ENCODE peak calls at places on chromosomes 7 and 10, in ten cellular contexts. V, G, I, C, J, F, B, D, M and P are unnamed samples.

GRCh38 chr7:11082552-11083213 is 109.0 kb downstream of the PHF14 start:
- DNase-seq in V (peak), I (peak), D (no peak), M (no peak), F (no peak), C (peak), B (no peak), G (no peak), J (no peak), P (no peak)

GRCh38 chr10:48800283-48800675 is 115.6 kb downstream of the WDFY4 start:
- DNase-seq in V (no peak), B (no peak), J (no peak), D (no peak), G (no peak), M (no peak), I (no peak), C (no peak), F (no peak), P (no peak)

GRCh38 chr7:152336754-152337368 is 98.9 kb downstream of the KMT2C start:
- DNase-seq in J (no peak), V (peak), I (peak), G (no peak), D (no peak), M (peak), B (peak), C (peak), F (no peak), P (no peak)

GRCh38 chr7:1952781-1953180 is 280.0 kb downstream of the MAD1L1 start:
- DNase-seq in M (no peak), G (no peak), B (no peak), J (no peak), F (no peak), V (no peak), I (no peak), D (no peak), C (no peak), P (no peak)

GRCh38 chr7:22193361-22194016 is 163.5 kb downstream of the RAPGEF5 start:
- DNase-seq in J (no peak), M (peak), V (peak), D (no peak), F (no peak), B (peak), G (no peak), I (peak), C (peak), P (no peak)

GRCh38 chr10:93461124-93461806 is 20.9 kb downstream of the MYOF start:
- DNase-seq in G (no peak), M (no peak), F (no peak), D (no peak), I (peak), V (no peak), B (peak), C (no peak), J (no peak), P (no peak)

GRCh38 chr10:5776881-5777197 is 36.4 kb downstream of the GDI2 start:
- DNase-seq in B (peak), M (no peak), V (no peak), I (peak), F (peak), G (no peak), J (no peak), C (no peak), D (no peak), P (no peak)

GRCh38 chr10:23534328-23534727 is 95.5 kb downstream of the OTUD1 start:
- DNase-seq in G (no peak), V (no peak), B (no peak), I (no peak), M (no peak), F (no peak), J (no peak), D (no peak), C (no peak), P (no peak)

GRCh38 chr7:101198476-101198875 is 2.4 kb downstream of the MOGAT3 start:
- DNase-seq in V (no peak), C (no peak), D (no peak), J (no peak), M (no peak), F (no peak), I (no peak), B (no peak), G (no peak), P (no peak)

GRCh38 chr10:72259491-72260214 is 14.1 kb upstream of the DDIT4 start:
- DNase-seq in B (peak), M (peak), D (peak), F (peak), C (no peak), J (no peak), G (no peak), I (peak), V (no peak), P (no peak)

GRCh38 chr7:16462618-16463017 is 2.9 kb downstream of the SOSTDC1 start:
- DNase-seq in F (no peak), D (no peak), M (no peak), B (no peak), C (peak), G (no peak), J (no peak), I (no peak), V (no peak), P (no peak)

GRCh38 chr10:78559514-78560392 is 509.0 kb upstream of the ZMIZ1 start:
- DNase-seq in B (no peak), D (no peak), G (no peak), J (no peak), V (no peak), C (peak), F (no peak), I (no peak), M (peak), P (no peak)

GRCh38 chr10:8416755-8417154 is 362.3 kb downstream of the GATA3 start:
- DNase-seq in M (no peak), J (no peak), V (no peak), D (no peak), G (no peak), B (no peak), F (no peak), C (no peak), I (no peak), P (no peak)

GRCh38 chr7:22663721-22664120 is 63.3 kb upstream of the IL6 start:
- DNase-seq in M (no peak), C (no peak), V (no peak), G (no peak), D (no peak), F (no peak), B (no peak), J (no peak), I (peak), P (no peak)

GRCh38 chr10:1567152-1567551 is 170.2 kb downstream of the ADARB2 start:
- DNase-seq in C (no peak), I (no peak), D (no peak), G (no peak), B (no peak), F (no peak), J (no peak), M (no peak), V (no peak), P (no peak)

GRCh38 chr7:73518470-73518869 is 3.6 kb downstream of the BAZ1B start:
- DNase-seq in C (no peak), D (no peak), I (no peak), B (no peak), V (no peak), F (no peak), J (no peak), M (no peak), G (no peak), P (no peak)

GRCh38 chr10:282294-283139 is 147.3 kb downstream of the ZMYND11 start:
- DNase-seq in J (no peak), G (no peak), C (no peak), B (peak), F (no peak), V (no peak), M (no peak), D (no peak), I (peak), P (no peak)

GRCh38 chr7:11726251-11727155 is 105.5 kb downstream of the THSD7A start:
- DNase-seq in C (no peak), I (peak), G (no peak), V (no peak), J (no peak), D (peak), M (no peak), B (peak), F (peak), P (no peak)

GRCh38 chr7:108147031-108147563 is 16.9 kb upstream of the LAMB4 start:
- DNase-seq in B (no peak), J (no peak), F (no peak), C (no peak), V (no peak), M (no peak), D (no peak), G (no peak), I (no peak), P (no peak)

GRCh38 chr7:120792861-120793130 is 65.1 kb downstream of the TSPAN12 start:
- DNase-seq in J (no peak), I (no peak), V (no peak), B (no peak), M (no peak), G (no peak), C (no peak), D (no peak), F (no peak), P (no peak)

GRCh38 chr7:42095791-42096190 is 141.2 kb downstream of the GLI3 start:
- DNase-seq in I (no peak), J (no peak), M (no peak), F (no peak), C (no peak), G (no peak), D (no peak), V (no peak), B (no peak), P (no peak)

GRCh38 chr10:34711500-34711899 is 103.6 kb downstream of the PARD3 start:
- DNase-seq in B (no peak), M (no peak), G (no peak), C (no peak), I (no peak), D (peak), F (no peak), V (no peak), J (no peak), P (no peak)

GRCh38 chr7:157297071-157297638 is 39.6 kb upstream of the DNAJB6 start:
- DNase-seq in I (no peak), J (no peak), C (no peak), D (no peak), M (no peak), V (no peak), B (no peak), F (no peak), G (no peak), P (no peak)

GRCh38 chr7:55074008-55074499 is 55.2 kb downstream of the EGFR start:
- DNase-seq in C (peak), M (peak), G (no peak), D (peak), F (no peak), V (no peak), I (peak), B (peak), J (peak), P (no peak)

GRCh38 chr10:129531195-129531968 is 64.3 kb downstream of the MGMT start:
- DNase-seq in C (no peak), M (peak), F (peak), D (no peak), G (no peak), J (no peak), V (peak), B (no peak), I (peak), P (no peak)

GRCh38 chr10:73889014-73889413 is 14.7 kb upstream of the CAMK2G start:
- DNase-seq in B (peak), V (no peak), M (no peak), J (peak), G (no peak), F (no peak), I (peak), C (peak), D (peak), P (no peak)

GRCh38 chr10:88270871-88271713 is 312.0 kb downstream of the RNLS start:
- DNase-seq in G (no peak), J (no peak), B (peak), V (no peak), I (peak), C (no peak), F (no peak), M (no peak), D (no peak), P (no peak)

GRCh38 chr7:19404912-19405329 is 259.7 kb upstream of the FERD3L start:
- DNase-seq in F (peak), D (no peak), M (peak), I (peak), C (peak), V (peak), J (no peak), B (peak), G (no peak), P (no peak)

GRCh38 chr7:84294907-84295455 is 100.4 kb upstream of the SEMA3A start:
- DNase-seq in C (no peak), J (no peak), I (no peak), V (no peak), B (no peak), F (no peak), M (no peak), G (no peak), D (no peak), P (no peak)

GRCh38 chr7:127776776-127777390 is 124.9 kb downstream of the SND1 start:
- DNase-seq in B (peak), D (no peak), G (no peak), M (no peak), I (peak), F (peak), V (no peak), C (no peak), J (no peak), P (no peak)

GRCh38 chr7:70586822-70587221 is 545.1 kb upstream of the GALNT17 start:
- DNase-seq in B (no peak), G (no peak), C (no peak), M (no peak), I (peak), F (peak), D (no peak), V (no peak), J (no peak), P (no peak)

GRCh38 chr7:99359465-99360154 is 14.9 kb upstream of the ARPC1B start:
- DNase-seq in C (peak), V (no peak), F (no peak), J (no peak), G (no peak), B (no peak), M (peak), D (no peak), I (no peak), P (no peak)

GRCh38 chr7:19665399-19666008 is 43.3 kb downstream of the POLR1F start:
- DNase-seq in B (peak), D (no peak), F (no peak), J (no peak), V (peak), M (peak), C (no peak), I (peak), G (no peak), P (no peak)

GRCh38 chr10:88980247-88980646 is 10.4 kb upstream of the FAS start:
- DNase-seq in V (no peak), G (no peak), C (no peak), B (no peak), I (peak), F (no peak), J (no peak), M (no peak), D (no peak), P (no peak)

GRCh38 chr7:127798023-127798422 is 146.0 kb downstream of the SND1 start:
- DNase-seq in B (no peak), J (no peak), G (peak), D (no peak), F (no peak), V (no peak), C (no peak), M (no peak), I (peak), P (no peak)

GRCh38 chr7:94301024-94301588 is 93.6 kb upstream of the COL1A2 start:
- DNase-seq in V (peak), M (peak), F (peak), B (peak), D (peak), G (no peak), J (peak), I (peak), C (peak), P (peak)

GRCh38 chr10:75392271-75392670 is 9.3 kb downstream of the ZNF503 start:
- DNase-seq in J (no peak), G (no peak), M (no peak), C (no peak), F (no peak), D (no peak), B (no peak), V (no peak), I (no peak), P (no peak)

GRCh38 chr7:112421666-112422486 is 28.4 kb upstream of the IFRD1 start:
- DNase-seq in J (no peak), C (peak), D (no peak), F (no peak), B (no peak), I (no peak), V (no peak), G (no peak), M (peak), P (no peak)

GRCh38 chr10:3163879-3164278 is 8.7 kb downstream of the PITRM1 start:
- DNase-seq in M (no peak), G (no peak), C (no peak), B (no peak), F (no peak), D (no peak), V (no peak), I (peak), J (no peak), P (no peak)

GRCh38 chr10:3166496-3167290 is 5.9 kb downstream of the PITRM1 start:
- DNase-seq in V (no peak), G (no peak), B (no peak), M (no peak), I (no peak), C (no peak), F (no peak), D (no peak), J (no peak), P (no peak)

GRCh38 chr10:3159160-3159559 is 13.4 kb downstream of the PITRM1 start:
- DNase-seq in M (no peak), C (no peak), F (no peak), B (no peak), G (no peak), V (no peak), I (no peak), J (no peak), D (no peak), P (no peak)

GRCh38 chr10:3165196-3165595 is 7.4 kb downstream of the PITRM1 start:
- DNase-seq in C (no peak), M (no peak), J (no peak), I (no peak), B (no peak), D (no peak), V (no peak), F (no peak), G (no peak), P (no peak)

DNA sequence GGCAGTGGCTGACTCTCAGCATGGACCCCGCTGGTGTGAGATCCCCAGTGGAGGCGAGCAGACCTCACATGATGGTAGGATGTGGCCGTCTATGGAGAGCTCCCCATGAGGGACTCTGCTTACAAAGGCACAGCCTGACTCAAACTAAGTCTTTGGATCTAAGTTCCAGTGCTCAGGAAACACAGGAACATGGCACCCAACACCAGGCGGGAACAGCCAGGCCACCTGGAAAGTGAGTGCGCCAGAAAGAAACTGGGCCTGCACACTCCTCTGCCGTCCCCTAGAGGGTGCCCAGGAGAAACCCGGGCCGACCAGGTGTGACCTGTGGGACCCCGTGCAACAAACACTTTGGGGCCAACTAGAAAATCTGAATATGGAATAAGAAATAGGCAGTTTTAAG is 10.0 kb downstream of the PITRM1 start:
- DNase-seq in G (no peak), I (no peak), C (peak), D (no peak), V (no peak), M (peak), J (no peak), B (no peak), F (no peak), P (no peak)
- TF ChIP-seq CTCF in G (no peak), I (no peak), C (peak), D (no peak), V (peak), M (peak), J (no peak), B (peak), F (no peak), P (no peak)

DNA sequence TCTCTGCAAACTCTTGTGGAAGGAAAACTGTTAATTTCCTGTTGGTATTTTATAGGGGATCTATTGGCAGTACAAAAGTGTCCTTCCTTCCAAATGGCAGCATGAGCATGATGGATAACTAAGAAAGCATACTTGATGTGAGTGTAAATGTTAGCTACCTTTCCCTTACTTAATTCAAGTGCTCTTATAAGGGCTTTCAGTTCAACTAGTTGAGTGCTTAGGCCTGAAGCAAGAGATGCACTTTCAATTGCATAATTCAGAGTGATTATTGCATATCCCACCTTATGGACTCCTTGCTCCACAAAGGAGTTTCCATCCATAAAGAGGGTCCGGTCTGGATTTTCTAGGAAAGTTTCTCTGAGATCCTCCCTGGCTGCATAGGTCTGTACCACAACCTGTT is 56.3 kb upstream of the CYP2C8 start:
- DNase-seq in I (no peak), M (no peak), B (no peak), C (no peak), V (no peak), G (no peak), F (no peak), J (no peak), D (no peak), P (no peak)
- TF ChIP-seq CTCF in I (no peak), M (no peak), B (no peak), C (no peak), V (no peak), G (no peak), F (no peak), J (no peak), D (no peak), P (no peak)

DNA sequence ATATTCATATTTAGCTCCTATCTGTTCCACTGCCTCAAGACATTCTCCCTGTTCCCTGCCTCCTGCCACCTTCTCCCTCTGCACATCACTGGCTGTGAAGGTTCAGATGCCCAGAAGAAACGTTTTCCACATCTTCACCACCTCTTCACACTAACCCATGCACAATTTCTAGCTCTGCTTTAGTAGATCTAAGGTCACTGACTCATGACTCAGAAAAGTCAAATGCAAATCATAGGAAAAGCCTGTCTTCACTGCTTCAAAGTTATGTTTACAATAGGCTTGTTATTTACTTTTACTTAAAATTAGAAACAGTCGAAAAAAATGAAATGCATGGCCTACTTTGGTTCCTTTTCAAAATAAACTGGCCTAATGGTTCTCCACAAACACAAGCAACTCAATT is 2.5 kb downstream of the SCRN1 start:
- DNase-seq in D (no peak), J (no peak), F (no peak), I (no peak), V (no peak), M (no peak), B (peak), G (no peak), C (no peak), P (no peak)
- TF ChIP-seq CTCF in D (no peak), J (no peak), F (no peak), I (no peak), V (no peak), M (no peak), B (no peak), G (no peak), C (no peak), P (no peak)

DNA sequence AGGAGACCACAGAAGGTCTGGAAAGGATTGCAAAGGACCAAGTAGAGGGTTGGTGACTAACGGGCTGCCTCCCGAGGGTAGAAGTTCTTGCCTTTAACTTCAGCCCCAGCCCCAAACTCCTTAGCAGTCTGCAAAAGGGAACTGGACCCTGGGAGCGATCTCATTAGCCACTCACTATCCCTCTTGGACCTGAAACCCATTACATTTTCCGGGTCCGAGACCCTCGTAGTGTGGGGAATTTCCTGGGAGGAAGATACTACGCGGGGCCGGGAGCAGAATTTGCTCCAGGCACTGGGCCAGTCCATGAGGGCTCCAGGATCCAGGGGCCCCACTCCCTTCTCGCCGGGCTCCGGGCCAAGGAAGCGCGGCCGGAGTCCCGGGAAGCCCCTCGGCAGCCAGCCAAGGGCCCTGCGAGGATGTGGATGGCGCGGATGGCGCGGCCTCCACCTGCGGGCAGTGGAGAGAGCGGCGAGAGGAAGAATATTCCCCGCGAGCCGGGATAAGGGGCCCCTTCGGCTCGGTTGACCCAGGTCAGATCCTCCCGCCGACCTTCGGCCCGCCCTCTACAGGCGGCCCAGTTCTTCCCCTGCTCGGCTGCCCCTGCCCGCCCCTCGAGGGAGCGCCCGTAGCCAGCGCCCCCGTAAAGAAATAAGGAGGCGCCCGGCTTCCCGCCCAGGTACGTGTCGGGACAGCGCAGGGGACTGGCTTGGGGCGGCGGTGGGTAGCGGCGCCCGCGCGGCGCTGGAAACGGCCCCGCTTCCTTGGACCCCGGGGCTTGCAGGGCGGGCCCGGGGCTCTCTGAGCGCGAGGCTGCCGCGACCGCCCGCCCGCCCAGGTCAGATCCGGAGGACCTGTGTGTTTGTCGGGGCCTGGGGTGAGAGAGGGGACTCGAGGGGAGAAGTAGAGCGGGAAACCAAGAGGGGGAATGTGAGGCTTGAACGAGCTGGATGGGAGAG is at the start of gene MYO3A:
- DNase-seq in C (peak), G (peak), I (no peak), J (no peak), M (peak), V (peak), F (no peak), D (no peak), B (no peak), P (no peak)
- TF ChIP-seq CTCF in C (peak), G (no peak), I (no peak), J (no peak), M (peak), V (no peak), F (no peak), D (no peak), B (no peak), P (no peak)